ENCODE peak calls at places on chromosomes 12 and 14, in nine cellular contexts. G is sigmoid colon, B is HepG2, C is H1, Q is upper lobe of left lung, I is K562, Z is transverse colon, E is suprapubic skin, A is SK-N-SH. O is an unnamed sample.

GRCh38 chr14:28952161-28952560 is 185.6 kb downstream of the FOXG1 start:
- DNase-seq in G (no peak), B (no peak), C (no peak), Q (no peak), I (no peak), Z (no peak), E (no peak), A (no peak), O (no peak)

GRCh38 chr12:46265734-46266133 is 3.1 kb downstream of the SLC38A1 start:
- DNase-seq in G (no peak), B (no peak), C (no peak), Q (no peak), I (no peak), Z (no peak), E (no peak), A (no peak), O (no peak)

GRCh38 chr14:92586001-92586947 is 72.7 kb downstream of the RIN3 start:
- DNase-seq in G (peak; percentile 71), B (no peak), C (no peak), Q (no peak), I (no peak), Z (no peak), E (no peak), A (no peak), O (no peak)

GRCh38 chr12:120347766-120348165 is 20.2 kb upstream of the PLA2G1B start:
- DNase-seq in G (no peak), B (no peak), C (no peak), Q (no peak), I (no peak), Z (no peak), E (no peak), A (no peak), O (no peak)

GRCh38 chr12:46187023-46187422 is 81.8 kb downstream of the SLC38A1 start:
- DNase-seq in G (peak; percentile 75), B (no peak), C (no peak), Q (peak; percentile 52), I (no peak), Z (no peak), E (no peak), A (no peak), O (no peak)

GRCh38 chr12:132632521-132633228 is 14.1 kb downstream of the P2RX2 start:
- DNase-seq in G (peak; percentile 60), B (no peak), C (no peak), Q (no peak), I (no peak), Z (no peak), E (no peak), A (no peak), O (no peak)

GRCh38 chr12:80045594-80045993 is 53.7 kb upstream of the OTOGL start:
- DNase-seq in G (no peak), B (no peak), C (no peak), Q (no peak), I (no peak), Z (no peak), E (no peak), A (no peak), O (no peak)

GRCh38 chr12:87931764-87932163 is 97.4 kb downstream of the C12orf50 start:
- DNase-seq in G (no peak), B (no peak), C (no peak), Q (no peak), I (no peak), Z (no peak), E (no peak), A (no peak), O (no peak)

GRCh38 chr12:29225834-29226233 is 76.8 kb downstream of the FAR2 start:
- DNase-seq in G (no peak), B (no peak), C (no peak), Q (no peak), I (no peak), Z (no peak), E (no peak), A (no peak), O (no peak)

DNA sequence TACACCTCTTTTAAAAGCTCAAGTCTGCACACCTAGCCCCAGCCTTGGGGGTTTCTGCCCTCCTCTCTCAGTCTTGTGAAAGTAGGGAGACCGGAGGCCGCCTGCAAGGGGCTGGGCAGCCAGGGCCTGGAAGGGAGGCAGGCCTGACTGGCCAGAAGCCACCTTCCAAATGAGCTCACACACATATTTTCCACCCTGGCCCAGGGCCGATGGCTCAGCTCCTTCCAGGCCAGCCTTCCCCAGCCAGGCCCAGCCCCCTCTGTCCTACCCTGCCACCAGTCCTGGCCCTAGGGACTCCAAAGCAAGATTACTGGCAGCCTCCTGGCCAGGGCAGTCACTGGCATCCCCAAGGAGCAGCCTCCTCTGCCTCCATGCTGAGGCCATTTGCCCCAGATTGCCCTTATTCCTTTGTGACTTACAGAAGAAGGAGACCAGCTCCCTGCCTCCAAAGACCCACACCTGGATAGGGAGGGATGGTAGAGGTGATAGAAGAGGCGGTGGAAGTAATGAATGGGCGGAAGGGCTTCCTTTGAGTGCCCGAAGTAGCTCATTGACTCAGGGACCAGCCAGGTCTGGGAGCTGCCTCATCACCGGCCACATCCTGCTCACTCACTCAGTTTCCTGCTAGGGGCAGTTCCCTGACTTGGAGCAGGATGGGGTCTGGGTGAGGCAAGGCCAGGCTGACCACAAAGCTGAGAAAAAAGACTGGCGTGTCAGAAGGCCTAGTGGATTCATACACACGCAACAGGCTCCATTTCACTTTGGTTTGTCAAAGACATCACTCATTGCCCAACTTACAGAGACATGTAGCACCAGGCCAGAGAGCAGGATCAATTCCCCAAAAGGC is 14.8 kb downstream of the MMP14 start:
- DNase-seq in G (peak; percentile 98), B (no peak), C (no peak), Q (peak; percentile 46), I (no peak), Z (peak; percentile 72), E (peak; percentile 93), A (no peak), O (peak; percentile 92)
- H3K4me3 ChIP-seq in G (no peak overlapping the region), B (no peak overlapping the region), C (no peak overlapping the region), Q (no peak overlapping the region), I (no peak overlapping the region), Z (no peak overlapping the region), E (peak overlapping the region; percentile 3), A (no peak overlapping the region), O (no peak overlapping the region)

GRCh38 chr12:113044516-113044915 is 12.0 kb upstream of the DTX1 start:
- DNase-seq in G (no peak), B (no peak), C (no peak), Q (no peak), I (no peak), Z (no peak), E (no peak), A (no peak), O (no peak)

GRCh38 chr12:113041560-113041959 is 15.0 kb upstream of the DTX1 start:
- DNase-seq in G (no peak), B (no peak), C (no peak), Q (no peak), I (no peak), Z (no peak), E (no peak), A (no peak), O (no peak)

GRCh38 chr12:113039911-113040425 is 16.6 kb upstream of the DTX1 start:
- DNase-seq in G (no peak), B (no peak), C (no peak), Q (no peak), I (no peak), Z (no peak), E (no peak), A (no peak), O (no peak)

GRCh38 chr12:113043240-113043639 is 13.3 kb upstream of the DTX1 start:
- DNase-seq in G (no peak), B (no peak), C (no peak), Q (no peak), I (no peak), Z (no peak), E (no peak), A (no peak), O (no peak)

DNA sequence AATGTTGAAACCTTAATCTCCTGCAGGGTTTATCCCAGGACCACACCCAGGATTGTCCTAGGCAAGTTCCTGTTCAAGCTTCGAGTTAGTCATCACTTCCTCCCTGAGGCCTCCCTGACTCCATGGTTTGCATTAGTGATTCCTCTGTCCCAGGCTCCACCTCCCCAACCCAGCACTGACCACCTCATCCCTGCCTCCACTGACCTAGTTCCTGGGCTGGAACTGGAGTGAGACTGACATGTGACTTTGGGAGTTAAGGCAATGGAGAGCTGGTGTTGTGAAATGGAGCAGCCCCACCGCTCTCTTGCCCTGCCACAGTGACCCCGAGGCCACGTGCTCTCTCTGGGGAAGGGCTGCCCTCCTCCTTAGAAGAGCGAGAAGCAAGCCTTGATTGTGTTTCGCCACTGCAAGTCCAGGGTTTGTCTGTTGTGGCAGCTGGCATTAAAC is 15.8 kb upstream of the DTX1 start:
- DNase-seq in G (peak; percentile 85), B (peak; percentile 32), C (no peak), Q (peak; percentile 75), I (no peak), Z (peak; percentile 41), E (peak; percentile 82), A (no peak), O (peak; percentile 44)
- TF ChIP-seq POLR2AphosphoS5 in G (no peak), B (no peak), C (no peak), Q (peak; percentile 58), I (no peak), Z (peak; percentile 7), E (no peak), A (no peak), O (no peak)

DNA sequence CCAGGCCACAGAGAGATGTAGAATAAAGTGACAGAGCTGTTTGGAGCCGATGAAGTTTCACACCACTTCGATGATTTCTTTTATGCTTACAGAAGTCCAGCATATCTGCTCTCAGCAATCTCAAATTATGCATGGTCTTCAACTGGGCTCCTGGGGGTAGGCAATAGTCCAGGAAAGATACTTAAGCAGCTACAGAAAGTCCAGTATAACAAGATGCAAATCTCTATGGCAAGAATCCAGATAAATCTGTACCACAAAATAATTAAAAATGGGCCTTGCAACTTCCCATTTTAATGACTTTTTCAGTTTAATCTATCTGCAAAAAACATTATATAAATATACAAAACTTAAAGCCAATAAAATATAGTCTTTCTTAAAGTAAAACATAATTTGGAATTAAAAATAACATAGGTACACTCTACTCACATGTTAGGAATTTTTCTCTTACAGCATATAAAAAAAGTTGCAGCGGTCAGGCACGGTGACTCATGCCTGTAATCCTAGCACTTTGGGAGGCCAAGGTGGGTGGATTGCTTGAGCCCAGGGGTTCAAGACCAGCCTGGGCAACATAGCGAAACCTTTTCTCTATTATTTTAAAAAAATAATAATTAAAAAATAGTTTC is 20.5 kb upstream of the RAD51AP1 start:
- DNase-seq in G (no peak), B (no peak), C (no peak), Q (no peak), I (no peak), Z (no peak), E (no peak), A (no peak), O (no peak)
- TF ChIP-seq EP300 in G (no peak), B (no peak), C (no peak), Q (no peak), I (no peak), Z (no peak), E (no peak), A (no peak), O (no peak)

DNA sequence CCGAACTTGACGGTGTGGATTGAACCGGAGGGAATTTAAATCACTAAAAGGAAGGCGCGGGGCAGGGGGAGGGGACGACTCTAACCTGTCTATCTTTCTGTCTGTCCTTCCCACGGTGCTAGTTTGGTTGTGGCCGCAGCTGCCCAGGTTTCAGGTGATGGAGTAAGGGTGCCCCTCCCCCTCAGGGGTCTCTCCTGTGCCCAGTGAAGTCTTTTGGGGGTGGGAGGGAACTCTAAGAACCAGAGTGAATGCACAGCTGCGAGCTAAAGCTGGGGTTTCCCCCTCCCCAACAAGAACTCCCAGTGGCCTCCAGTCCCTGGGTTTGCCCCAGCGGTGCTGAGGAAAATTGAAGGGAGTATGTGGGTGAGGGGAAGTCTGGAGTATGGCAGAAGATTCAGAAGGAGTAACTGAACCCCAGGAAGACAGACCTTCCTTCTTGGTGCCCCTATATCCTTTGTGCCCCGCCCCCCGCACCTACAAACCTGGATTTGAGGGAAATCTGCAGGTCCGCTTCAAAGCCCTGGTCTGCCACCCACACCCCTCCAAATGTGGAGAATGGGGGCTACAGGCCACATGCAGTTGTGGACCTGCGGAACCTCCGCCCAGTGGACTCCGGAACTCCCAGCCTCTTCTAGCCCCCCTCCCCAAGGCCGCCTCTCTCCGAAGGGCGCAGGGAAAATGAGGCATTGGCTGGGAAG is 3.6 kb upstream of the HOXC9 start:
- DNase-seq in G (no peak), B (no peak), C (no peak), Q (no peak), I (no peak), Z (no peak), E (no peak), A (no peak), O (no peak)
- H3K4me3 ChIP-seq in G (peak overlapping the region; percentile 50), B (no peak overlapping the region), C (no peak overlapping the region), Q (peak overlapping the region; percentile 16), I (peak overlapping the region; percentile 61), Z (peak overlapping the region; percentile 53), E (peak overlapping the region; percentile 67), A (peak overlapping the region; percentile 2), O (peak overlapping the region; percentile 53)